ENCODE peak calls at places on chromosomes 6 and 20, in five cellular contexts. I, F, Z, N and R are unnamed samples.

GRCh38 chr6:113695506-113695905 is 161.6 kb upstream of the MARCKS start:
- DNase-seq in I (no peak), F (no peak), Z (no peak), N (no peak), R (peak; percentile 82)

GRCh38 chr6:131744888-131745287 is 34.1 kb upstream of the CTAGE9 start:
- DNase-seq in I (no peak), F (no peak), Z (no peak), N (no peak), R (no peak)

GRCh38 chr6:169619650-169620049 is 82.2 kb downstream of the WDR27 start:
- DNase-seq in I (no peak), F (no peak), Z (no peak), N (no peak), R (no peak)

GRCh38 chr6:27601668-27602254 is 128.9 kb upstream of the ZNF184 start:
- DNase-seq in I (no peak), F (no peak), Z (no peak), N (no peak), R (no peak)

GRCh38 chr6:139019722-139020121 is 8.8 kb upstream of the ABRACL start:
- DNase-seq in I (no peak), F (no peak), Z (no peak), N (no peak), R (no peak)

GRCh38 chr20:56624786-56625681 is 4.1 kb upstream of the TFAP2C start:
- DNase-seq in I (no peak), F (no peak), Z (no peak), N (no peak), R (no peak)

GRCh38 chr6:153024401-153025017 is 22.0 kb upstream of the MTRF1L start:
- DNase-seq in I (peak; percentile 46), F (no peak), Z (no peak), N (no peak), R (no peak)

GRCh38 chr20:37902504-37903313 is at the start of gene VSTM2L:
- DNase-seq in I (no peak), F (peak; percentile 85), Z (no peak), N (no peak), R (no peak)

GRCh38 chr6:43124481-43124880 is 46.6 kb upstream of the SRF start:
- DNase-seq in I (no peak), F (no peak), Z (no peak), N (no peak), R (no peak)

GRCh38 chr6:43851204-43851855 is 81.3 kb downstream of the VEGFA start:
- DNase-seq in I (no peak), F (peak; percentile 45), Z (no peak), N (no peak), R (peak; percentile 64)

GRCh38 chr6:26366504-26366903 is 1.5 kb downstream of the BTN3A2 start:
- DNase-seq in I (no peak), F (no peak), Z (no peak), N (no peak), R (no peak)

GRCh38 chr20:53409177-53409576 is 184.5 kb downstream of the ZNF217 start:
- DNase-seq in I (no peak), F (no peak), Z (no peak), N (no peak), R (no peak)

GRCh38 chr6:68778356-68779020 is 143.4 kb downstream of the ADGRB3 start:
- DNase-seq in I (peak; percentile 27), F (no peak), Z (no peak), N (no peak), R (no peak)

GRCh38 chr20:7285918-7286556 is 518.6 kb downstream of the BMP2 start:
- DNase-seq in I (peak; percentile 78), F (no peak), Z (peak; percentile 44), N (peak; percentile 75), R (peak; percentile 7)

GRCh38 chr20:35702051-35702823 is 3.0 kb downstream of the ROMO1 start:
- DNase-seq in I (no peak), F (peak; percentile 72), Z (no peak), N (no peak), R (peak; percentile 58)

GRCh38 chr6:115740907-115741306 is 319.8 kb downstream of the FRK start:
- DNase-seq in I (no peak), F (no peak), Z (no peak), N (no peak), R (no peak)

GRCh38 chr6:19827247-19827646 is 9.9 kb upstream of the ID4 start:
- DNase-seq in I (no peak), F (no peak), Z (no peak), N (no peak), R (no peak)

DNA sequence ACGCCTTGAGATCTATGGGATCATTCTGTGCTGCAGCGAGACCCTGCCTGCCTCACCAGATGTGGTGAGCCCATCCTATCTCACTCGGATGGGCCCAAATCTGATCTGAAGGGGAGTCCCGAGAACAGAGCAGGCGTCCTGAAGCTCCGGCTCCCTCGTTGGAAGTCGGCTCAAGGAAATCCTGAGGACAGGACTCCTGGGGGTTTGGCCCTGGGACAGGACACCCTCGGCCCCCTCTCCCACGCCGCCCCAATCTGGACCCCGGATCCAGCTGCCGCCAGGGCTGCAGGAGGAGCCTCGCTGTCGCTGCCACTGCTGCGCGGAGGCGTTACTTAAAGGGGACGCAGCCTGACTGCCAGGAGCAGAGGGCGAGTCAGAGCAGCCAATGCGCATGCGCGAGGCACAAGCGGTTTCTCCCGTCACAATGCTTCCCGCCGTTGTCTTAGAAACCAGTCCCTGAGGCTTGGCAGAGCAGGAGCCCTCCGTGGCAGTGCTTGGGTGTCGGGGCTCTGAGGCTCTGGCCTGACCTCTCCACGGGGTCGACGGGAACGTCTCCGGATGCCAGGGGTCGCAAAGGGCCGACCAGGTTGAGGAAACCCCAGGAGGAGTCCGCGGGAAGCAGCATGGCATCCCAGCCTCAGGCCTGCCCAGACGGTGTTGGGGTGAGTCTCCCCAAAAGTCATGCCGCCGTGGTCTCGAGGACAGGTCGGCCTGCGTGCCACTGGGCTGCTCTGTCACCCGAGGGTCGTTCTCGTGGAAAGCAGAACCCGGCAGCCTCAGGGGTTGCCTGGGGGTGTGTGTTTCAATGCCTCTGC is 1567.8 kb upstream of the DEFB115 start:
- DNase-seq in I (no peak), F (peak; percentile 78), Z (no peak), N (peak; percentile 41), R (no peak)
- H3K4me3 ChIP-seq in I (no peak overlapping the region), F (no peak overlapping the region), Z (no peak overlapping the region), N (no peak overlapping the region), R (no peak overlapping the region)

GRCh38 chr20:34364013-34364382 is 925 bp downstream of the ITCH start:
- DNase-seq in I (peak; percentile 31), F (peak; percentile 39), Z (no peak), N (no peak), R (no peak)

GRCh38 chr20:34367155-34367554 is 4.1 kb downstream of the ITCH start:
- DNase-seq in I (no peak), F (peak; percentile 28), Z (no peak), N (no peak), R (no peak)

GRCh38 chr20:34365765-34366213 is 2.7 kb downstream of the ITCH start:
- DNase-seq in I (peak; percentile 38), F (peak; percentile 47), Z (no peak), N (no peak), R (no peak)

GRCh38 chr20:34362502-34363061 is 491 bp upstream of the ITCH start:
- DNase-seq in I (no peak), F (peak; percentile 63), Z (peak; percentile 26), N (no peak), R (no peak)

GRCh38 chr20:34363062-34364012 is at the start of gene ITCH:
- DNase-seq in I (peak; percentile 97), F (peak; percentile 100), Z (peak; percentile 95), N (peak; percentile 98), R (peak; percentile 65)
- H3K36me3 ChIP-seq in I (no peaks in the 10 kb centered on the region), F (peaks cover 38% of the 10 kb centered on the region), Z (no peaks in the 10 kb centered on the region), N (no peaks in the 10 kb centered on the region), R (no peaks in the 10 kb centered on the region)

DNA sequence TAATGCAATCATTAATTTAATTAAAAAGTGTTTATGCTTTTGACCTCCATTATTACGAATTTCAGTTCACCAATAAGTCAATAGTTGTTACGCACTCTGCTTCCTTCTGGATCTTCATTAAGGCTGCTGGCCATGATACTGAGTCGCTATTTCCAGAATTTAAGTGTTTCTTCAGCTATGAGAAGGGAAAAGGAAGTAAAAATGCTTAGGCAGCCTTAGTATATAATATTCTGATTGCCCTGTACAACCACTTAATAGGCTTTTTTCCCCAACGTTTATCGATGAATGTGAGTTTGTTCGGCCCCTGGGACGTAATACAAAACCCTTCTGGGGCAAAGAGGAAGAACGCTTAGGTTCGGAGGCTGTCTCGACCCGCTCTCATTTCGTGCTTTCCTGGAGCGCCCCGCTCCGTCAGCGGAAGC is 644 bp downstream of the OARD1 start:
- DNase-seq in I (peak; percentile 72), F (no peak), Z (no peak), N (no peak), R (peak; percentile 29)
- TF ChIP-seq CTCF in I (no peak), F (no peak), Z (no peak), N (no peak), R (no peak)

DNA sequence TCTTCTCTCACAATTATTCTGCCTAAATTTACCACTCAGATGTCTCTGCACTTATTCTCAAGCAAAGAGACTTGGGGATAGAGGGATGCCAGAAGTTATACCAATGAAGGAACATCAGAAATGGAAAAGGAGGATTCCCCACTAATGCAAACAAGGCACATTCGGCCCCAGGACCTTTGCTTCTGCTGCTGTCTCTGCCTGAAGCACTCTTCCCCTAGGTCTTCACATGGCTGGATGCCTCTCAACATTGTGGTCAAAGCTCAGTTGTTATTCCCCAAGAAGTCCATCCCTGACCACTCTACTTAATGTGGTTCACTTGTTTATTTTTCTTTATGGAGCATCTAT is 508.7 kb downstream of the DOK5 start:
- DNase-seq in I (no peak), F (no peak), Z (no peak), N (no peak), R (no peak)
- H3K4me3 ChIP-seq in I (no peak overlapping the region), F (no peak overlapping the region), Z (no peak overlapping the region), N (no peak overlapping the region), R (no peak overlapping the region)

DNA sequence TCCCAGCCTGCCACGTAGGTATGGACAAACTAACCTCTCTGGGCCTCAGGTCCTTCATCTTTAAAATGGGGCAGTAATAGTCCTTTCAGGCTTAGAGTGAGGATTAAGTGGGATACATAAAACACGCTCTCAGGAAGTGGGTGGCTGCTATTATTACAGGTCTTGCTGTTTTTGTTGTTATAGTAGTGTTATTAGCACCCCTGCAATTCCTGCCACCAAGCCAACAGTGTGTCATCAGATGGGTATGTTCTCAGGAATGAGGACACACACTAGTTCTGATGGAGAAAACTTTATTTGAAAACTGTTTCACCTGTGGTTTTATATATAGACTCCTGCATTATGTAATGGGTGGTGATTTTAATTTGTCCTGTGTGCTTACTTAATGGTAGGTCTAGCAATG is 131.7 kb downstream of the LRRC1 start:
- DNase-seq in I (no peak), F (no peak), Z (no peak), N (no peak), R (no peak)
- H3K36me3 ChIP-seq in I (no peaks in the 10 kb centered on the region), F (peaks cover 13% of the 10 kb centered on the region), Z (no peaks in the 10 kb centered on the region), N (no peaks in the 10 kb centered on the region), R (no peaks in the 10 kb centered on the region)